ENCODE peak calls at places on chromosome 12, in four cellular contexts. G is thoracic aorta; F is CD8-positive, alpha-beta T cell; Q is ovary. V is an unnamed sample. For H3K4me1, the result is how much of the 10 kb centered on the place peaks cover.

GRCh38 chr12:92827836-92828431 is 101.2 kb downstream of the EEA1 start:
- DNase-seq in F (peak), G (no peak), Q (no peak), V (no peak)

GRCh38 chr12:119780786-119781434 is 96.2 kb downstream of the CIT start:
- DNase-seq in Q (peak), F (no peak), G (no peak), V (no peak)

GRCh38 chr12:581321-581720 is 81.9 kb downstream of the NINJ2 start:
- DNase-seq in Q (no peak), G (no peak), F (no peak), V (no peak)

GRCh38 chr12:131786331-131786730 is 41.9 kb upstream of the MMP17 start:
- DNase-seq in G (no peak), F (no peak), Q (no peak), V (no peak)

GRCh38 chr12:108565976-108566375 is 3.6 kb downstream of the ISCU start:
- DNase-seq in Q (peak), G (no peak), F (peak), V (peak)

GRCh38 chr12:28937196-28937595 is 211.9 kb upstream of the FAR2 start:
- DNase-seq in Q (no peak), F (no peak), G (no peak), V (no peak)

GRCh38 chr12:121520586-121521086 is 60.2 kb downstream of the KDM2B start:
- DNase-seq in G (no peak), F (no peak), Q (no peak), V (no peak)

GRCh38 chr12:25501565-25501964 is 51.5 kb downstream of the LMNTD1 start:
- DNase-seq in Q (no peak), F (no peak), G (no peak), V (no peak)

GRCh38 chr12:18935371-18935965 is 194.1 kb upstream of the PLEKHA5 start:
- DNase-seq in F (no peak), G (no peak), Q (no peak), V (no peak)

GRCh38 chr12:54560374-54560858 is 11.0 kb downstream of the PDE1B start:
- DNase-seq in Q (peak), F (peak), G (peak), V (peak)

GRCh38 chr12:51942501-51943000 is 8.9 kb upstream of the ACVR1B start:
- DNase-seq in F (no peak), Q (no peak), G (no peak), V (peak)

GRCh38 chr12:3204143-3204542 is 127.0 kb downstream of the TSPAN9 start:
- DNase-seq in F (no peak), Q (no peak), G (no peak), V (no peak)

GRCh38 chr12:91613223-91613779 is 430.7 kb upstream of the DCN start:
- DNase-seq in F (no peak), G (no peak), Q (no peak), V (no peak)

GRCh38 chr12:91355150-91356006 is 172.8 kb upstream of the DCN start:
- DNase-seq in G (peak), F (peak), Q (peak), V (peak)

GRCh38 chr12:42789808-42790760 is 200.5 kb upstream of the PRICKLE1 start:
- DNase-seq in F (no peak), G (no peak), Q (no peak), V (no peak)

GRCh38 chr12:121811434-121812319 is 7.9 kb downstream of the SETD1B start:
- DNase-seq in F (peak), G (no peak), Q (peak), V (no peak)

GRCh38 chr12:131157739-131158138 is 204.0 kb downstream of the ADGRD1 start:
- DNase-seq in F (no peak), G (no peak), Q (no peak), V (no peak)

GRCh38 chr12:23350808-23351207 is 598.7 kb downstream of the SOX5 start:
- DNase-seq in F (no peak), G (no peak), Q (no peak), V (no peak)

DNA sequence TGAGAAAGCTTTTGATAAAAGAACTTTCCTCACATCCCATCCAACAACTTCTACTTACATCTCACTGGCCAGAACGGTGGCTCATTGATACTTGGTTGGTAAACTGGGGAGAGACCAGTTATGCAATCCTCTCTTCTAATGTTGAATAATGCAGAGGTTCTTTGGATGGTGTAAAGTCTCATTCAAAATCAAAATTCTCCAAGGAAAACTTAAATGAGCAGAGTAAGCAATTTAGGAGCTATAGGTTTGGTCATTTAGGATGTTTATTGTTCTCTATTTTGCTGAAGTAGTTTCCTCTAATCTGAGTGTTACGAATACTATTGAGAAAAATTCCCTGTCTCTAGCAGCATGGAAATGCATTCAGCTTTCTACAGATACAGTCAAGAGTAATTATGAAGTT is 26.5 kb upstream of the STK38L start:
- DNase-seq in F (no peak), Q (no peak), G (no peak), V (no peak)
- H3K27ac ChIP-seq in F (no peak), Q (no peak), G (no peak), V (no peak)

GRCh38 chr12:4540170-4540569 is 1.5 kb downstream of the RAD51AP1 start:
- DNase-seq in Q (no peak), G (no peak), F (no peak), V (no peak)
- H3K4me1 ChIP-seq in Q (under half), G (under half), F (under half), V (under half)

DNA sequence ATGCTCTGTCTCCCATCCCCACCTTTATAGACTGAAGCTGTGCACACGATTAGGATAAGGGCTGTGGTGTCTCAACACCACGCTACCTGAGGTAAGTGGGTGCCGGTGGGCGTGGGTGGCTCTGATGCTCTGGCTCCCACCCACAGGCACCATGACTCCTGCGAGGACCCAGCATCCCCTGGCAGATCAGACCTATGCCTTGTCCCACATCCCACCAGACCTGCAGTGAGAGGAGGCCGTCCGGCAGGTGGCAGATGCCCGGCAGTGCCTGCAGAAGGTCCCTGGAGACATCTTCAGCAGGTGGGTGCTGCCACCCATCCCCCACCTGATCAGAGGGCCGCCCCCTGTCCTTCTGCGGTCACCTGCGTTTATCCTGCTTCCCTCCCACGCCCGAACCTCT is 104.4 kb upstream of the PRB2 start:
- DNase-seq in F (no peak), Q (no peak), G (no peak), V (no peak)
- H3K4me3 ChIP-seq in F (no peak), Q (no peak), G (no peak), V (no peak)

DNA sequence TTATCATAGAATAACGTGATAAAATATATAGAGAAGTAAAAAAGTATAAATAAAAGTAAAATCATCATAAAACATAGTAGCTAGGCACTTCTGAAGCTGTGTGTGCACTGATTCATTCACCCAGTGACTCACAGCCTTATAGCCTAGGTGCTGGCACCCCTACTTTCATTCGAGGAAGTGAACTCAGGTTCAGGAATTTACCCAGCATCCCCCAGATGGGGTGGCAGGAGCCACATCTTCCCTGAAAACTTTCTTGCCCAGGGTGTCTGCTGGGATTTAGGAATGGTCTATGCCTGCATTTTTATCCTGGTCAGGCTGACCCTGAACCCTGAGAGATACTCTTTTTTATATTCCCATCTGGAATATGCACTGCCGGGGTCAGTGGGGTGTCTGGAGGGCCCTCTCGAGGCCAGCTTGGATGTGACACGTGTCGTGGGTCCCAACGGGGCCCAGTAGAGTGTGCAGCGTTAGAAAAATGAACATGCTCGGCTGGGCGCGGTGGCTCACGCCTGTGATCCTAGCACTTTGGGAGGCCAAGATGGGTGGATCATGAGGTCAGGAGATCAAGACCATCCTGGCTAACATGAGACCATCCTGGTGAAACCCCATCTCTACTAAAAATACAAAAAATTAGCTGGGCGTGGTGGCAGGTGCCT is 75.8 kb downstream of the AACS start:
- DNase-seq in F (no peak), Q (no peak), G (no peak), V (no peak)
- H3K27ac ChIP-seq in F (no peak), Q (no peak), G (no peak), V (no peak)

GRCh38 chr12:56634242-56634836 is 4.2 kb upstream of the BAZ2A start:
- DNase-seq in G (no peak), Q (peak), F (peak), V (no peak)

GRCh38 chr12:56634837-56635538 is 4.9 kb upstream of the BAZ2A start:
- DNase-seq in Q (peak), F (peak), G (no peak), V (peak)

GRCh38 chr12:56632701-56633464 is 2.8 kb upstream of the BAZ2A start:
- DNase-seq in G (no peak), Q (no peak), F (no peak), V (no peak)

GRCh38 chr12:56631790-56632700 is 1.9 kb upstream of the BAZ2A start:
- DNase-seq in G (peak), Q (peak), F (peak), V (peak)

DNA sequence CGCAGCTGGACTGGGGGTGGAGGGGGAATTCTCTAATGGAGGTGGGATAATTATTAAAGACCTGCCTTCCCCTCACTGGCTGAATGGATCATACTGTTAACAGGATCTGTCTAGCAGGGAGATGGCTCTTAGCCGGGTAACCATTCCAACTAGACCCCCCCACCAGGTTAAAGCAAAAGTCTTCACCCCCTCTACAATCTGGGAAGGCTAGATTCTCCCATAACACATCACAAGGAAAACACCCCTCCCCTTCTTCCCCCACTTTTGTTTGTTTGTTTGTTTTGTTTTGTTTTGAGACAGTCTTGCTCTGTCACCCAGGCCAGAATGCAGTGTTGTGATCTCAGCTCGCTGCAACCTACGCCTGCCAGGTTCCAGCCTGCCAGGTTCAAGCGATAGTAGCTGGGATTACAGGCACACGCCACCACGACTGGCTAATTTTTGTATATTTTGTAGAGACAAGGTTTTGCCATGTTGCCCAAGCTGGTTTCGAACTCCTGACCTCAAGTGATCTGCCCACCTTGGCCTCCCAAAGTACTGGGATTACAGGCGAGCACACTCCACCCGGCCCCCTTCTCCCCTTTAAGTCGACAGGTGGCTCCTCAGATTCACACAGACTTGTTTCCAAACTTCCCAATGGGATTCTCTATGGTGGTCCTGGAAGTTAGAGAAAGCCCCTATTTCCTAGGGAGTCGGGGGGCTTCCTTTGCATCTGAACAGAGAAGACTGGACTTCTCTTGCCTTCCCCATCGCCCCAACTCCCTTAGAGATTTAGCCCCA is 3.5 kb upstream of the BAZ2A start:
- DNase-seq in F (no peak), G (no peak), Q (no peak), V (no peak)
- H3K4me1 ChIP-seq in F (half or more), G (under half), Q (under half), V (half or more)

V was measured in right atrium auricular region.